ENCODE peak calls at places on chromosomes 6 and 20, in four cellular contexts. One of them, this sample, is unnamed.

GRCh38 chr6:56571605-56572004 is 71.1 kb downstream of the DST start:
- DNase-seq in brain microvascular endothelial cell: no peak
- DNase-seq in LoVo: no peak
- DNase-seq in mucosa of descending colon: no peak
- DNase-seq in this sample: no peak

GRCh38 chr20:50510706-50511401 is 671 bp downstream of the PTPN1 start:
- DNase-seq in LoVo: no peak
- DNase-seq in mucosa of descending colon: peak
- DNase-seq in brain microvascular endothelial cell: no peak
- DNase-seq in this sample: peak

GRCh38 chr6:166728884-166729530 is 102.0 kb upstream of the RPS6KA2 start:
- DNase-seq in brain microvascular endothelial cell: no peak
- DNase-seq in mucosa of descending colon: no peak
- DNase-seq in LoVo: no peak
- DNase-seq in this sample: no peak

GRCh38 chr20:1263853-1264252 is 2.2 kb upstream of the SNPH start:
- DNase-seq in mucosa of descending colon: no peak
- DNase-seq in LoVo: no peak
- DNase-seq in brain microvascular endothelial cell: no peak
- DNase-seq in this sample: no peak

GRCh38 chr20:21796059-21796458 is 90.6 kb downstream of the PAX1 start:
- DNase-seq in brain microvascular endothelial cell: no peak
- DNase-seq in mucosa of descending colon: no peak
- DNase-seq in LoVo: no peak
- DNase-seq in this sample: no peak

GRCh38 chr20:12152996-12153395 is 235.3 kb downstream of the BTBD3 start:
- DNase-seq in LoVo: no peak
- DNase-seq in mucosa of descending colon: no peak
- DNase-seq in brain microvascular endothelial cell: no peak
- DNase-seq in this sample: no peak

GRCh38 chr20:17531537-17532025 is 402 bp upstream of the BFSP1 start:
- DNase-seq in mucosa of descending colon: no peak
- DNase-seq in LoVo: no peak
- DNase-seq in brain microvascular endothelial cell: no peak
- DNase-seq in this sample: no peak

GRCh38 chr6:40956871-40957270 is 82.2 kb downstream of the UNC5CL start:
- DNase-seq in LoVo: no peak
- DNase-seq in mucosa of descending colon: no peak
- DNase-seq in brain microvascular endothelial cell: no peak
- DNase-seq in this sample: no peak

GRCh38 chr20:39067526-39068216 is 105.5 kb downstream of the DHX35 start:
- DNase-seq in mucosa of descending colon: no peak
- DNase-seq in brain microvascular endothelial cell: peak
- DNase-seq in LoVo: no peak
- DNase-seq in this sample: no peak

GRCh38 chr20:48333707-48334106 is 494.1 kb downstream of the PREX1 start:
- DNase-seq in mucosa of descending colon: no peak
- DNase-seq in brain microvascular endothelial cell: no peak
- DNase-seq in LoVo: no peak
- DNase-seq in this sample: no peak

GRCh38 chr20:47496118-47496517 is 5.6 kb upstream of the NCOA3 start:
- DNase-seq in mucosa of descending colon: no peak
- DNase-seq in LoVo: no peak
- DNase-seq in brain microvascular endothelial cell: no peak
- DNase-seq in this sample: no peak

GRCh38 chr6:26195924-26196845 is 109.0 kb downstream of the HFE start:
- DNase-seq in mucosa of descending colon: no peak
- DNase-seq in LoVo: no peak
- DNase-seq in brain microvascular endothelial cell: no peak
- DNase-seq in this sample: no peak

GRCh38 chr20:62168061-62168460 is 14.8 kb upstream of the MTG2 start:
- DNase-seq in mucosa of descending colon: no peak
- DNase-seq in LoVo: no peak
- DNase-seq in brain microvascular endothelial cell: no peak
- DNase-seq in this sample: no peak

GRCh38 chr6:30044630-30045029 is 16.4 kb upstream of the POLR1H start:
- DNase-seq in LoVo: no peak
- DNase-seq in mucosa of descending colon: no peak
- DNase-seq in brain microvascular endothelial cell: peak
- DNase-seq in this sample: no peak

GRCh38 chr6:57329933-57330332 is 12.5 kb downstream of the PRIM2 start:
- DNase-seq in mucosa of descending colon: no peak
- DNase-seq in brain microvascular endothelial cell: no peak
- DNase-seq in LoVo: no peak
- DNase-seq in this sample: no peak

GRCh38 chr6:31525932-31526591 is 2.7 kb upstream of the MCCD1 start:
- DNase-seq in brain microvascular endothelial cell: peak
- DNase-seq in LoVo: no peak
- DNase-seq in mucosa of descending colon: no peak
- DNase-seq in this sample: no peak

GRCh38 chr20:50713677-50714101 is 17.7 kb upstream of the PARD6B start:
- DNase-seq in mucosa of descending colon: no peak
- DNase-seq in brain microvascular endothelial cell: no peak
- DNase-seq in LoVo: no peak
- DNase-seq in this sample: no peak